ENCODE peak calls at places on chromosomes 7 and 10, in five cellular contexts. C, K, J, I and E are unnamed samples.
A peak's percentile ranks its signal among the peaks of the same experiment; 100 is the strongest.

GRCh38 chr10:61280303-61280702 is 172.9 kb downstream of the TMEM26 start:
- DNase-seq in C (peak; percentile 39), K (no peak), J (no peak), I (no peak), E (no peak)

GRCh38 chr7:131578602-131579001 is 22.2 kb upstream of the PODXL start:
- DNase-seq in C (no peak), K (no peak), J (no peak), I (no peak), E (no peak)

GRCh38 chr10:97463363-97464132 is 17.6 kb downstream of the ZDHHC16 start:
- DNase-seq in C (peak; percentile 60), K (peak; percentile 39), J (peak; percentile 90), I (peak; percentile 77), E (peak; percentile 78)

GRCh38 chr7:1963575-1963974 is 269.2 kb downstream of the MAD1L1 start:
- DNase-seq in C (no peak), K (no peak), J (no peak), I (no peak), E (no peak)

GRCh38 chr10:123760648-123761428 is 94.7 kb downstream of the GPR26 start:
- DNase-seq in C (no peak), K (no peak), J (peak; percentile 26), I (no peak), E (no peak)

GRCh38 chr7:144256112-144256511 is 8.5 kb downstream of the OR2A7 start:
- DNase-seq in C (peak; percentile 9), K (no peak), J (peak; percentile 5), I (no peak), E (peak; percentile 39)

GRCh38 chr10:31689233-31689632 is 239.4 kb downstream of the ARHGAP12 start:
- DNase-seq in C (no peak), K (no peak), J (no peak), I (no peak), E (no peak)

GRCh38 chr10:84370268-84370667 is 41.9 kb downstream of the CCSER2 start:
- DNase-seq in C (no peak), K (no peak), J (no peak), I (no peak), E (no peak)

GRCh38 chr7:137625197-137625596 is 221.6 kb downstream of the DGKI start:
- DNase-seq in C (peak; percentile 41), K (no peak), J (peak; percentile 72), I (no peak), E (no peak)

GRCh38 chr10:117373848-117374505 is 1.3 kb downstream of the PDZD8 start:
- DNase-seq in C (peak; percentile 79), K (peak; percentile 12), J (no peak), I (no peak), E (peak; percentile 30)

GRCh38 chr7:116930156-116930913 is 23.0 kb upstream of the ST7 start:
- DNase-seq in C (peak; percentile 75), K (peak; percentile 72), J (peak; percentile 85), I (peak; percentile 92), E (peak; percentile 82)

GRCh38 chr7:74061840-74062539 is 21.6 kb upstream of the LIMK1 start:
- DNase-seq in C (peak; percentile 93), K (no peak), J (peak; percentile 88), I (no peak), E (peak; percentile 61)

GRCh38 chr7:135650831-135651573 is 11.3 kb upstream of the STMP1 start:
- DNase-seq in C (peak; percentile 91), K (no peak), J (peak; percentile 52), I (no peak), E (no peak)

GRCh38 chr7:76191783-76192240 is 9.9 kb upstream of the SRRM3 start:
- DNase-seq in C (peak; percentile 57), K (no peak), J (no peak), I (peak; percentile 71), E (peak; percentile 79)

GRCh38 chr7:134669388-134669787 is 22.7 kb downstream of the BPGM start:
- DNase-seq in C (peak; percentile 30), K (no peak), J (no peak), I (no peak), E (no peak)

GRCh38 chr10:66514666-66515065 is 411.2 kb upstream of the LRRTM3 start:
- DNase-seq in C (no peak), K (no peak), J (no peak), I (no peak), E (no peak)

GRCh38 chr7:96061844-96062243 is 260.1 kb downstream of the SLC25A13 start:
- DNase-seq in C (no peak), K (no peak), J (no peak), I (no peak), E (no peak)

GRCh38 chr7:47383064-47383463 is 198.8 kb downstream of the TNS3 start:
- DNase-seq in C (peak; percentile 62), K (peak; percentile 15), J (no peak), I (no peak), E (no peak)

GRCh38 chr7:104902183-104902582 is 111.8 kb upstream of the KMT2E start:
- DNase-seq in C (no peak), K (no peak), J (no peak), I (no peak), E (no peak)
- H2BK12ac ChIP-seq in C (no peak overlapping the region), K (no peak overlapping the region), J (no peak overlapping the region), I (no peak overlapping the region), E (no peak overlapping the region)

DNA sequence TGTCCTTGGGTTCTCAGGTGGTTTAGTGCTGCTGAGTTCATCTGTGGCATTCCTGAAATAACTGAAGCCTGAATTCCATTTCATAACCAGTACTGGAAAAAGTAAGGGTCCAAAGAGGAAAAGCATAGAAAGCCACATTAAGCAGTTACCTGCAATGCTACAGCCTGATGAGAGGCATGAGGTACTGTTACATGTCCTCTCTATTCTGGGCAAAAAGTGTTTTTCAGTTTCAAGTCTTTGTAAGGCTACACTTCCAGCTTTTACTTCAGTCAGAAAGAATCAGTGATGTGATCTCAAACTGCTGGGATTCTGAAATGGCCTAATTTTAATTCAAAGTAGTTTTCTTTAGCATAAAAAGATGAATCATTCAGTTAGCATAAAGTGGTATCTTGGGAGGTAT is 369.5 kb downstream of the PHF14 start:
- DNase-seq in C (no peak), K (no peak), J (no peak), I (no peak), E (no peak)
- H2BK12ac ChIP-seq in C (no peak overlapping the region), K (no peak overlapping the region), J (no peak overlapping the region), I (no peak overlapping the region), E (no peak overlapping the region)

DNA sequence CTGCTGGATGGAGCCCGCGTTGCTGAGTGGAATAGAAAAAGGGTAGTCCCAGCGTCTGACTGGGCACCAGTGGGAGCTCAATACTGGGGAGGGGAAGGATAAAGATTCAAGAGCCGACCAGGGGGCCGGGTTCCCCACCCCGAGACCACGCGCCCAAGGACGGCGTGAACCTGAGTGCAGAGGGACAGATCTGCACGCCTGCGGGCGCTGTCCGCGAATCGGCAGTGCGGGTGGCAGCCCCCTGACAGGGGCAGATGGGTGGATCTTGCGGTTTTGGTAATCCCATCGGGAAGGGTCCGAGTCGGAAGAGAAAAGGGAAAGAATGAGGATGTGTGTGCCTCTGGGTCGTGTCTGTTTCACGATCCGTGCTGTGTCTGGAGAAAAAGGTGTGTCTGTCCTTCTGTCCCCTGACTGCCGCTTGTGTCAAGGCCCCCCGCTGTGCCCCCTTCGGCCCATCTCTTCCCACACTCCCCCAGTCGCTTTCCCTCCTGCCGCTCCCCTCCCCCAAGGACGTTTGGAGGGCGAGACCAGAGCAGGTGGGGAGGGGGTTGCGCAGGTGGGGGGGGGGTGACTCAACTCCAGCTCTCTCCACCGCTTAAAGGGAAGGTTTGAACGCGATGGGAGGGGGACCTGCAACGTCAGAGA is 711 bp upstream of the VGF start:
- DNase-seq in C (no peak), K (no peak), J (no peak), I (peak; percentile 78), E (peak; percentile 71)
- H2BK12ac ChIP-seq in C (no peak overlapping the region), K (no peak overlapping the region), J (no peak overlapping the region), I (no peak overlapping the region), E (no peak overlapping the region)

GRCh38 chr10:126369125-126369708 is 19.1 kb downstream of the ADAM12 start:
- DNase-seq in C (no peak), K (no peak), J (no peak), I (no peak), E (no peak)
- H2BK12ac ChIP-seq in C (no peak overlapping the region), K (no peak overlapping the region), J (no peak overlapping the region), I (no peak overlapping the region), E (no peak overlapping the region)

GRCh38 chr10:80455461-80456345 is 1.6 kb downstream of the TSPAN14 start:
- DNase-seq in C (no peak), K (no peak), J (no peak), I (no peak), E (no peak)

GRCh38 chr10:80459047-80459865 is 5.1 kb downstream of the TSPAN14 start:
- DNase-seq in C (peak; percentile 89), K (no peak), J (no peak), I (no peak), E (peak; percentile 43)

GRCh38 chr10:80458263-80458625 is 4.1 kb downstream of the TSPAN14 start:
- DNase-seq in C (no peak), K (no peak), J (no peak), I (no peak), E (no peak)

GRCh38 chr10:80458638-80459037 is 4.5 kb downstream of the TSPAN14 start:
- DNase-seq in C (no peak), K (no peak), J (no peak), I (no peak), E (no peak)

DNA sequence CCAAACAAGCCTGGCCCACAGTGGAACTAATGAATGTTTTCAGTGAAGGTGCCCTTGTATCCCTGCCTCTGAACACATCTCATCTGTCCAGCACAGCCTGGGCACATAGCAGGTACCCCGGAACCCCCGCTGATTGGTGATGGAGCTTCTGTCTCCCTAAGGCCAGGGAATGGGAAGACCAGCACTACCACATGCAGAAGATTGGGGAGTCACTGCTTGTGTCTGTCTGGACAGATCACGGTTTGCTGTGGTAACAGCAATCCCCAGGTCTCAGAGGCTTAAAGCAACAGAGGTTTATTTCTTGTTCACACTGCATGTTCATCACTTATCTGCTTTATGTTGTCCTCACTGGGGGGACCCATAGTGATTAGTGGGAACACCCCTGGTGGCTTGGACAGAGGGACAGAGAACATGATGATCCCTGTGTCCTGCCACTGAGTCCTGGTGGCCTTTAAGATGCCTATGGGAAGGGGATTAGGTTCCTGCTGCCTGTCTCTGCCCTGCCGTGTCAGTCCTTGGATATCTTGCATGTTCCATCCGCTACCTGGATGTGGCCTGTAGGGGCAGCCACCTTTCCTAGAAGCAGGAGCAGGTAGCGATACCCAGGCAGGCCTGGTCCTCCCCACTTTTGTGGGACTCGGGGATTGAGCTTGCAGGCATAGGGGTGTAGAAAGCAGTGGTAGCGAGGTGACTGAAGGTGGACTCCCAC is 3.6 kb downstream of the TSPAN14 start:
- DNase-seq in C (no peak), K (no peak), J (no peak), I (no peak), E (peak; percentile 69)
- H2BK12ac ChIP-seq in C (no peak overlapping the region), K (no peak overlapping the region), J (no peak overlapping the region), I (no peak overlapping the region), E (no peak overlapping the region)

GRCh38 chr7:129244220-129244619 is 19.4 kb downstream of the AHCYL2 start:
- DNase-seq in C (no peak), K (no peak), J (no peak), I (no peak), E (no peak)

GRCh38 chr7:129252133-129252532 is 27.3 kb downstream of the AHCYL2 start:
- DNase-seq in C (no peak), K (no peak), J (no peak), I (no peak), E (no peak)

GRCh38 chr7:129245533-129245932 is 20.7 kb downstream of the AHCYL2 start:
- DNase-seq in C (no peak), K (no peak), J (no peak), I (no peak), E (no peak)

DNA sequence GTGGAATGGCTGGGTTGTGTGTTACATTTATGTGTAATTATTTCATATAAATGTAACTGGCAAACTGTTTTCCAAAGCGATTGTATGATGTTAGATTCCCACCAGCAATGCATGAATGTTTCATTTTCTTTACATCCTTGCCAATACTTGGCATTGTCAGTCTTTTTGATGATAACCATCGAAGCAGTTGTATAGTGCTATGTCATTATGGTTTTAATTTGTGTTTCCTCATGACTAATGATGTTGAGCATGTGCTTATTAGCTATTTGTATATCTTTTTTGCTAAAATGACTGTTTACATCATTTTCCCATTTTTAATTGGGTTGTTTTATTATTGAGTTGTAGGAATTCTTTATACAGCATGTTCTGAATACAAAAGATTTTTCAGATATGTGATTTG is 22.3 kb downstream of the AHCYL2 start:
- DNase-seq in C (no peak), K (no peak), J (no peak), I (no peak), E (no peak)
- H2BK12ac ChIP-seq in C (no peak overlapping the region), K (no peak overlapping the region), J (no peak overlapping the region), I (no peak overlapping the region), E (no peak overlapping the region)